ENCODE peak calls at places on chromosome 6, in five cellular contexts. H is pancreas; L is stimulated activated naive CD8-positive, alpha-beta T cell treated with anti-CD3 and anti-CD28 coated beads, Interleukin-15, amount 100 ng/mL, for 72 hours; P is H7; R is C1 segment of cervical spinal cord. X is an unnamed sample.

GRCh38 chr6:113719056-113719455 is 138.1 kb upstream of the MARCKS start:
- DNase-seq in L (no peak), R (no peak), H (no peak), P (no peak), X (no peak)

GRCh38 chr6:152701081-152701862 is 3.6 kb downstream of the MYCT1 start:
- DNase-seq in L (no peak), P (no peak), R (no peak), H (no peak), X (no peak)

GRCh38 chr6:7865811-7866210 is 44.8 kb downstream of the TXNDC5 start:
- DNase-seq in L (no peak), H (no peak), P (no peak), R (no peak), X (no peak)

GRCh38 chr6:7137335-7138106 is 29.8 kb downstream of the RREB1 start:
- DNase-seq in H (no peak), L (peak), R (no peak), P (peak), X (peak)

GRCh38 chr6:130233332-130233731 is 10.6 kb upstream of the SAMD3 start:
- DNase-seq in R (no peak), L (no peak), H (no peak), P (peak), X (no peak)

GRCh38 chr6:169115632-169116031 is 138.0 kb downstream of the THBS2 start:
- DNase-seq in H (no peak), L (no peak), R (no peak), P (no peak), X (no peak)

GRCh38 chr6:41427642-41428401 is 92.4 kb downstream of the NCR2 start:
- DNase-seq in P (peak), H (peak), L (peak), R (no peak), X (no peak)

GRCh38 chr6:89161326-89162046 is 15.6 kb downstream of the PM20D2 start:
- DNase-seq in H (no peak), R (no peak), P (peak), L (no peak), X (no peak)

GRCh38 chr6:16712931-16713484 is 48.3 kb downstream of the ATXN1 start:
- DNase-seq in P (no peak), H (no peak), L (no peak), R (no peak), X (no peak)

GRCh38 chr6:7454696-7455095 is 65.1 kb downstream of the RIOK1 start:
- DNase-seq in L (no peak), P (peak), R (no peak), H (no peak), X (no peak)

GRCh38 chr6:22954749-22955385 is 385.5 kb downstream of the HDGFL1 start:
- DNase-seq in P (no peak), H (no peak), L (no peak), R (no peak), X (no peak)

GRCh38 chr6:87151786-87152527 is 3.4 kb upstream of the ZNF292 start:
- DNase-seq in R (peak), L (peak), H (peak), P (peak), X (peak)

GRCh38 chr6:133230022-133230421 is 11.1 kb upstream of the EYA4 start:
- DNase-seq in L (no peak), H (no peak), R (no peak), P (no peak), X (no peak)

GRCh38 chr6:39203804-39204495 is 25.3 kb downstream of the KCNK5 start:
- DNase-seq in H (no peak), R (no peak), L (no peak), P (peak), X (no peak)

GRCh38 chr6:73309784-73310502 is 44.1 kb downstream of the DPPA5 start:
- DNase-seq in P (peak), R (peak), L (peak), H (peak), X (peak)

GRCh38 chr6:113819169-113819830 is 37.8 kb upstream of the MARCKS start:
- DNase-seq in L (no peak), H (no peak), P (no peak), R (no peak), X (no peak)

GRCh38 chr6:128174724-128175123 is 273.9 kb upstream of the THEMIS start:
- DNase-seq in P (no peak), H (no peak), L (no peak), R (no peak), X (no peak)

GRCh38 chr6:84197708-84198107 is 29.7 kb downstream of the CEP162 start:
- DNase-seq in R (no peak), L (no peak), H (no peak), P (no peak), X (no peak)

GRCh38 chr6:134787261-134787871 is 162.5 kb downstream of the ALDH8A1 start:
- DNase-seq in H (no peak), L (no peak), P (no peak), R (no peak), X (no peak)

GRCh38 chr6:66183982-66184555 is 477.0 kb upstream of the EYS start:
- DNase-seq in H (no peak), P (no peak), R (no peak), L (no peak), X (no peak)

GRCh38 chr6:35552285-35552917 is 39.7 kb upstream of the TULP1 start:
- DNase-seq in P (peak), L (peak), H (peak), R (no peak), X (peak)

GRCh38 chr6:43070028-43070632 is 6.0 kb upstream of the PTK7 start:
- DNase-seq in L (no peak), P (peak), H (no peak), R (no peak), X (peak)

GRCh38 chr6:133187657-133188453 is 53.3 kb upstream of the EYA4 start:
- DNase-seq in H (no peak), P (no peak), L (no peak), R (no peak), X (no peak)

GRCh38 chr6:126307859-126308258 is 32.1 kb upstream of the CENPW start:
- DNase-seq in R (no peak), L (no peak), P (no peak), H (no peak), X (no peak)

GRCh38 chr6:164695896-164696295 is 613.5 kb downstream of the C6orf118 start:
- DNase-seq in H (no peak), L (no peak), P (no peak), R (no peak), X (no peak)

GRCh38 chr6:144353871-144354314 is 68.8 kb downstream of the UTRN start:
- DNase-seq in R (no peak), L (peak), P (no peak), H (no peak), X (no peak)

GRCh38 chr6:56420296-56420695 is 172.9 kb upstream of the COL21A1 start:
- DNase-seq in H (no peak), P (no peak), L (no peak), R (no peak), X (no peak)

GRCh38 chr6:6972456-6972855 is 135.3 kb upstream of the RREB1 start:
- DNase-seq in L (no peak), P (no peak), R (no peak), H (no peak), X (peak)

GRCh38 chr6:54308240-54308639 is at the start of gene TINAG:
- DNase-seq in L (no peak), R (no peak), P (no peak), H (no peak), X (no peak)